ENCODE peak calls at places on chromosomes 7 and 10, in four cellular contexts. One of them, this sample, is unnamed.

GRCh38 chr10:94006591-94007550 is 13.1 kb downstream of the PLCE1 start:
- DNase-seq in HepG2: no peak
- DNase-seq in K562: no peak
- DNase-seq in HEK293T: no peak
- DNase-seq in this sample: no peak

GRCh38 chr10:116521424-116522305 is 24.1 kb upstream of the PNLIP start:
- DNase-seq in K562: peak; percentile 19
- DNase-seq in HepG2: peak; percentile 28
- DNase-seq in HEK293T: peak; percentile 50
- DNase-seq in this sample: no peak

GRCh38 chr10:85995791-85996190 is 370.8 kb downstream of the GRID1 start:
- DNase-seq in HepG2: peak; percentile 18
- DNase-seq in HEK293T: peak; percentile 31
- DNase-seq in K562: peak; percentile 32
- DNase-seq in this sample: peak; percentile 20

GRCh38 chr7:151890355-151891004 is 13.6 kb upstream of the PRKAG2 start:
- DNase-seq in K562: no peak
- DNase-seq in HEK293T: no peak
- DNase-seq in HepG2: no peak
- DNase-seq in this sample: no peak

GRCh38 chr10:123021517-123021916 is 12.7 kb downstream of the ACADSB start:
- DNase-seq in HEK293T: no peak
- DNase-seq in HepG2: peak; percentile 36
- DNase-seq in K562: peak; percentile 16
- DNase-seq in this sample: no peak

GRCh38 chr10:111706331-111706730 is 477.2 kb downstream of the GPAM start:
- DNase-seq in K562: no peak
- DNase-seq in HepG2: no peak
- DNase-seq in HEK293T: no peak
- DNase-seq in this sample: no peak

GRCh38 chr7:91465595-91466061 is 201.4 kb downstream of the FZD1 start:
- DNase-seq in K562: no peak
- DNase-seq in HEK293T: no peak
- DNase-seq in HepG2: no peak
- DNase-seq in this sample: no peak

GRCh38 chr7:121046009-121046408 is 57.5 kb downstream of the CPED1 start:
- DNase-seq in K562: no peak
- DNase-seq in HEK293T: no peak
- DNase-seq in HepG2: no peak
- DNase-seq in this sample: no peak

GRCh38 chr7:72435913-72436480 is 23.9 kb upstream of the CALN1 start:
- DNase-seq in K562: no peak
- DNase-seq in HepG2: no peak
- DNase-seq in HEK293T: no peak
- DNase-seq in this sample: no peak

GRCh38 chr10:88974446-88975376 is 15.9 kb upstream of the FAS start:
- DNase-seq in HEK293T: no peak
- DNase-seq in K562: no peak
- DNase-seq in HepG2: no peak
- DNase-seq in this sample: no peak

GRCh38 chr10:71289421-71290130 is 29.5 kb upstream of the SLC29A3 start:
- DNase-seq in HEK293T: no peak
- DNase-seq in K562: no peak
- DNase-seq in HepG2: no peak
- DNase-seq in this sample: no peak

GRCh38 chr10:69409968-69410367 is 6.8 kb downstream of the TACR2 start:
- DNase-seq in HepG2: no peak
- DNase-seq in K562: peak; percentile 69
- DNase-seq in HEK293T: no peak
- DNase-seq in this sample: peak; percentile 60

GRCh38 chr7:129394982-129395906 is 39.0 kb upstream of the STRIP2 start:
- DNase-seq in K562: no peak
- DNase-seq in HEK293T: no peak
- DNase-seq in HepG2: no peak
- DNase-seq in this sample: no peak

GRCh38 chr7:112162161-112163020 is 43.8 kb downstream of the DOCK4 start:
- DNase-seq in HEK293T: peak; percentile 35
- DNase-seq in HepG2: peak; percentile 89
- DNase-seq in K562: no peak
- DNase-seq in this sample: no peak

GRCh38 chr10:89814278-89814677 is 112.9 kb downstream of the KIF20B start:
- DNase-seq in HepG2: peak; percentile 93
- DNase-seq in HEK293T: no peak
- DNase-seq in K562: no peak
- DNase-seq in this sample: no peak

GRCh38 chr10:18684953-18685352 is 25.7 kb downstream of the ARL5B start:
- DNase-seq in HEK293T: no peak
- DNase-seq in HepG2: no peak
- DNase-seq in K562: no peak
- DNase-seq in this sample: no peak

GRCh38 chr10:92689663-92690210 is at the start of gene HHEX:
- DNase-seq in K562: peak; percentile 83
- DNase-seq in HepG2: peak; percentile 56
- DNase-seq in HEK293T: peak; percentile 83
- DNase-seq in this sample: no peak

GRCh38 chr7:55072251-55072650 is 53.4 kb downstream of the EGFR start:
- DNase-seq in HepG2: no peak
- DNase-seq in HEK293T: no peak
- DNase-seq in K562: no peak
- DNase-seq in this sample: no peak

GRCh38 chr10:79402625-79402946 is 42.8 kb downstream of the ZCCHC24 start:
- DNase-seq in HepG2: no peak
- DNase-seq in HEK293T: no peak
- DNase-seq in K562: no peak
- DNase-seq in this sample: no peak

GRCh38 chr7:36984710-36985308 is 260.5 kb upstream of the AOAH start:
- DNase-seq in HepG2: no peak
- DNase-seq in K562: no peak
- DNase-seq in HEK293T: no peak
- DNase-seq in this sample: no peak

GRCh38 chr10:90859321-90859751 is 1.5 kb upstream of the HTR7 start:
- DNase-seq in HEK293T: no peak
- DNase-seq in HepG2: peak; percentile 13
- DNase-seq in K562: no peak
- DNase-seq in this sample: no peak

DNA sequence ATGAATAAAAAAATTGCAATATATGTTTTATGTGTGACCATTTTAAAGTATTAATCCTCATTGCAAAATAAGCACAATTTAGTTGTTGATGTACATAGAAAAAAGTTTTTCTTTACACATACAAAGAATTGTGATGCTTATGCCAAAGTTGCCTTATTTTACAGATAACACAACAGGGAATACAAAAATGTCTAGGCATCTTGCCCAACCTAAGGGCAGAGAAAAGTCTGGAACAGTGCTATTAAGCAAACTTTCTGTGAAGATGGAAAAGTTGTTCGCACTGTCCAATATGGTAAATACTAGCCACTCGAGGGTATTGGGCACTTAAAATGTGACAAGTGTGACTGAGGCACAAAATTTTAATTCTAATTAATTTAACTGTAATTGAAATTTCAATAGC is 190.2 kb upstream of the HGF start:
- DNase-seq in HEK293T: no peak
- DNase-seq in HepG2: no peak
- DNase-seq in K562: no peak
- DNase-seq in this sample: no peak
- TF ChIP-seq TARDBP in HEK293T: no peak
- TF ChIP-seq TARDBP in HepG2: no peak
- TF ChIP-seq TARDBP in K562: no peak
- TF ChIP-seq TARDBP in this sample: no peak

GRCh38 chr7:84982199-84982598 is 204.7 kb downstream of the SEMA3D start:
- DNase-seq in K562: no peak
- DNase-seq in HepG2: no peak
- DNase-seq in HEK293T: no peak
- DNase-seq in this sample: no peak

GRCh38 chr7:84981038-84981601 is 205.7 kb downstream of the SEMA3D start:
- DNase-seq in HepG2: no peak
- DNase-seq in K562: no peak
- DNase-seq in HEK293T: no peak
- DNase-seq in this sample: no peak

GRCh38 chr7:84985073-84985784 is 201.6 kb downstream of the SEMA3D start:
- DNase-seq in HepG2: no peak
- DNase-seq in K562: no peak
- DNase-seq in HEK293T: no peak
- DNase-seq in this sample: no peak
- TF ChIP-seq TARDBP in HepG2: no peak
- TF ChIP-seq TARDBP in K562: no peak
- TF ChIP-seq TARDBP in HEK293T: no peak
- TF ChIP-seq TARDBP in this sample: no peak

DNA sequence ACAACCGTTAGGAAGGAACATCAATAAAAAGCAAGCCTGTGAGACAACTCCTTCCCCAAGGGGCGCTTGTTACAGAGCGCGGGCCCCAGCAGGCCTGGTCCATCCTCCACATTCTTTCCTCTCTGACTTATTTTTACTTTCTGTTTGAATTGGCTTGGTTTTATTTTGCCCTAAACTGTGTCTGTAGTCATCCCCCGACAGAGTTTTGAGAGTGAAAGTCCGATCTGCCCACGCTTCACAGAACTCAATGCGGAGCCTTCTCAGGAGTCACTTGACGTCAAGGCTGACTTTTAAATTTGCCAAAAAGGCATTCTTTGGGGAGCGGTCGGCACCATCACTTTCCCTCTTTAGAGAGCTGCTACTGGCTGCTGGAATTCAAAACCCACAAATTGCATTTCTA is 150.1 kb upstream of the KLF6 start:
- DNase-seq in HEK293T: no peak
- DNase-seq in K562: no peak
- DNase-seq in HepG2: no peak
- DNase-seq in this sample: peak; percentile 92
- TF ChIP-seq TARDBP in HEK293T: no peak
- TF ChIP-seq TARDBP in K562: no peak
- TF ChIP-seq TARDBP in HepG2: no peak
- TF ChIP-seq TARDBP in this sample: no peak

DNA sequence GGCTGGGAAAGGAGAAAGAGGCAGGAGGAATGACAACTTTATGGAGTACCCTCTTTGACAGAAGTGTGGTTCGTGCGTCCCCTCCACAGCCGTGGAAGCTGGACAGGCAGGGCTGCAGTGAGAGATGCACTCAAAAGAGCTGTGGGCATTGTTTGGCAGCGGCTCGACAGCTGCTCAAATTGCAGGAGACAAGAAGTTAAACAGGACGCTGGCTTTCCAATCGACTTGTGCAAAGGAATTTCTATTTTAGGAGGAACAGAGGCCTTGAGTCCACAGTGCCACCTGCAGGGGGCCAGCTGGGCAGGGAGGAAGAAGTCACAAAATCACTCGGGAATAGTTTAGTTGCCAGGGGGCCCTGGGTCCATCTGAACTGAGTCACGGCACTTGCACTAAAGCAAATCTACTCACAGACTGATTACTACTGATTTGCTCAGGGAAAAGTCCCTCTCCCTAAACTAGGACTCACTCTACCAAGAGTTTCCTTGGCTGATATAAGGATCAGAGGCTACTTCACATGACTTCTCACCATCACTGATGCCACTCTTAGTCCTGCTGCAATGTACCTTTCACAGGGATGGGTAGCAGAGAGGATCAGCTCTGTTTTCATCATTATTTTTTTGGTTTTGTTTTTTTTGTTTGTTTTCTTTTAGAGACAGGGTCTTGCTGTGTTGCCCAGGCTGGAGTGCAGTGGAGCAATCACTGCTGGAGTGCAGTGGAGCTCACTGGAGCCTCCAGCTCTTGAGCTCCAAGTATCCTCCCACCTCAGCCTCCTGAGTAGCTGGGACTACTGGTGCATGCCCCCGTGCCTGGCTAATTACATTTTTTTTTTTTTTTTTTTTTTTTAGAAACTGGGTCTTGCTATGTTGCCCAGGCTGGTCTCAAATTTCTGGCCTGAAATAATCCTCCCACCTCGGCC is 200.8 kb downstream of the JCAD start:
- DNase-seq in K562: no peak
- DNase-seq in HepG2: peak; percentile 34
- DNase-seq in HEK293T: peak; percentile 23
- DNase-seq in this sample: no peak
- TF ChIP-seq TARDBP in K562: no peak
- TF ChIP-seq TARDBP in HepG2: no peak
- TF ChIP-seq TARDBP in HEK293T: no peak
- TF ChIP-seq TARDBP in this sample: no peak

This sample was measured in GM12878.